ENCODE peak calls at places on chromosomes 16 and 17, in four cellular contexts. R is activated CD8-positive, alpha-beta memory T cell treated with anti-CD3 and anti-CD28 coated beads, Interleukin-2, amount 50 U/mL, for 48 hours; K is CD8-positive, alpha-beta T cell; B is NCI-H345. M is an unnamed sample.

GRCh38 chr16:74718741-74719610 is 18.3 kb upstream of the MLKL start:
- DNase-seq in B (no peak), K (no peak), R (no peak), M (no peak)

GRCh38 chr17:60353773-60354172 is 38.2 kb downstream of the USP32 start:
- DNase-seq in B (no peak), K (no peak), R (no peak), M (no peak)

GRCh38 chr17:31726980-31727427 is 132.0 kb downstream of the COPRS start:
- DNase-seq in K (no peak), R (no peak), B (no peak), M (no peak)

GRCh38 chr17:28381141-28381825 is 9.8 kb downstream of the SARM1 start:
- DNase-seq in R (no peak), B (no peak), K (no peak), M (no peak)

GRCh38 chr16:13390093-13390985 is 488.9 kb downstream of the SHISA9 start:
- DNase-seq in B (peak), R (no peak), K (no peak), M (no peak)

GRCh38 chr16:53224932-53225533 is 170.2 kb downstream of the CHD9 start:
- DNase-seq in R (no peak), K (no peak), B (no peak), M (peak)

GRCh38 chr16:66660422-66661209 is 35.9 kb downstream of the CMTM4 start:
- DNase-seq in B (no peak), K (no peak), R (peak), M (peak)

GRCh38 chr17:9331512-9332163 is 244.0 kb downstream of the STX8 start:
- DNase-seq in K (no peak), R (no peak), B (no peak), M (no peak)

GRCh38 chr17:13001991-13002615 is 15.7 kb downstream of the ELAC2 start:
- DNase-seq in B (peak), R (no peak), K (no peak), M (no peak)